ENCODE peak calls at places on chromosomes 11 and 22, in nine cellular contexts. One of them, this sample, is unnamed.

GRCh38 chr11:117319214-117319840 is 3.3 kb upstream of the BACE1 start:
- DNase-seq in fibroblast of lung: peak; percentile 53
- DNase-seq in IMR-90: peak; percentile 35
- DNase-seq in pancreas: no peak
- DNase-seq in tibial artery: no peak
- DNase-seq in endothelial cell of umbilical vein: peak; percentile 75
- DNase-seq in lower lobe of right lung: no peak
- DNase-seq in heart left ventricle: no peak
- DNase-seq in psoas muscle: no peak
- DNase-seq in this sample: peak; percentile 56

GRCh38 chr22:42745118-42745517 is 24.4 kb upstream of the A4GALT start:
- DNase-seq in endothelial cell of umbilical vein: peak; percentile 40
- DNase-seq in heart left ventricle: no peak
- DNase-seq in pancreas: no peak
- DNase-seq in psoas muscle: no peak
- DNase-seq in tibial artery: no peak
- DNase-seq in fibroblast of lung: peak; percentile 43
- DNase-seq in lower lobe of right lung: no peak
- DNase-seq in IMR-90: peak; percentile 75
- DNase-seq in this sample: peak; percentile 44

GRCh38 chr11:76184551-76184993 is 21.7 kb downstream of the WNT11 start:
- DNase-seq in pancreas: no peak
- DNase-seq in fibroblast of lung: no peak
- DNase-seq in psoas muscle: no peak
- DNase-seq in heart left ventricle: no peak
- DNase-seq in lower lobe of right lung: no peak
- DNase-seq in tibial artery: no peak
- DNase-seq in IMR-90: peak; percentile 15
- DNase-seq in endothelial cell of umbilical vein: no peak
- DNase-seq in this sample: no peak

GRCh38 chr11:14499178-14499559 is 442 bp downstream of the COPB1 start:
- DNase-seq in heart left ventricle: peak; percentile 36
- DNase-seq in fibroblast of lung: peak; percentile 21
- DNase-seq in psoas muscle: no peak
- DNase-seq in IMR-90: peak; percentile 10
- DNase-seq in pancreas: no peak
- DNase-seq in tibial artery: peak; percentile 28
- DNase-seq in lower lobe of right lung: peak; percentile 55
- DNase-seq in endothelial cell of umbilical vein: peak; percentile 32
- DNase-seq in this sample: no peak

GRCh38 chr11:529740-530411 is 5.5 kb downstream of the HRAS start:
- DNase-seq in heart left ventricle: no peak
- DNase-seq in IMR-90: no peak
- DNase-seq in psoas muscle: no peak
- DNase-seq in fibroblast of lung: no peak
- DNase-seq in pancreas: peak; percentile 71
- DNase-seq in lower lobe of right lung: no peak
- DNase-seq in endothelial cell of umbilical vein: no peak
- DNase-seq in tibial artery: no peak
- DNase-seq in this sample: no peak

GRCh38 chr11:33445761-33446161 is 188.6 kb downstream of the HIPK3 start:
- DNase-seq in heart left ventricle: no peak
- DNase-seq in IMR-90: peak; percentile 70
- DNase-seq in lower lobe of right lung: no peak
- DNase-seq in psoas muscle: no peak
- DNase-seq in fibroblast of lung: no peak
- DNase-seq in tibial artery: no peak
- DNase-seq in endothelial cell of umbilical vein: no peak
- DNase-seq in pancreas: no peak
- DNase-seq in this sample: peak; percentile 31

GRCh38 chr22:19871845-19872778 is 17.4 kb upstream of the GNB1L start:
- DNase-seq in heart left ventricle: no peak
- DNase-seq in lower lobe of right lung: peak; percentile 41
- DNase-seq in endothelial cell of umbilical vein: no peak
- DNase-seq in pancreas: peak; percentile 66
- DNase-seq in IMR-90: no peak
- DNase-seq in tibial artery: peak; percentile 19
- DNase-seq in fibroblast of lung: no peak
- DNase-seq in psoas muscle: no peak
- DNase-seq in this sample: no peak

GRCh38 chr11:43644626-43645299 is 35.8 kb upstream of the HSD17B12 start:
- DNase-seq in pancreas: no peak
- DNase-seq in heart left ventricle: no peak
- DNase-seq in fibroblast of lung: peak; percentile 61
- DNase-seq in endothelial cell of umbilical vein: no peak
- DNase-seq in tibial artery: no peak
- DNase-seq in psoas muscle: no peak
- DNase-seq in IMR-90: peak; percentile 3
- DNase-seq in lower lobe of right lung: no peak
- DNase-seq in this sample: no peak

GRCh38 chr11:104549019-104549418 is 349.2 kb downstream of the CASP12 start:
- DNase-seq in endothelial cell of umbilical vein: no peak
- DNase-seq in tibial artery: no peak
- DNase-seq in heart left ventricle: no peak
- DNase-seq in fibroblast of lung: no peak
- DNase-seq in lower lobe of right lung: no peak
- DNase-seq in psoas muscle: no peak
- DNase-seq in pancreas: no peak
- DNase-seq in IMR-90: no peak
- DNase-seq in this sample: no peak

GRCh38 chr11:78633516-78634310 is 59.0 kb upstream of the NARS2 start:
- DNase-seq in tibial artery: no peak
- DNase-seq in IMR-90: no peak
- DNase-seq in lower lobe of right lung: no peak
- DNase-seq in fibroblast of lung: no peak
- DNase-seq in heart left ventricle: no peak
- DNase-seq in psoas muscle: no peak
- DNase-seq in pancreas: no peak
- DNase-seq in endothelial cell of umbilical vein: no peak
- DNase-seq in this sample: no peak

GRCh38 chr22:17985606-17986005 is 38.8 kb downstream of the MICAL3 start:
- DNase-seq in lower lobe of right lung: no peak
- DNase-seq in endothelial cell of umbilical vein: no peak
- DNase-seq in pancreas: no peak
- DNase-seq in tibial artery: no peak
- DNase-seq in psoas muscle: no peak
- DNase-seq in fibroblast of lung: no peak
- DNase-seq in heart left ventricle: no peak
- DNase-seq in IMR-90: no peak
- DNase-seq in this sample: no peak

GRCh38 chr22:17994424-17995108 is 29.8 kb downstream of the MICAL3 start:
- DNase-seq in fibroblast of lung: no peak
- DNase-seq in tibial artery: no peak
- DNase-seq in IMR-90: no peak
- DNase-seq in pancreas: peak; percentile 27
- DNase-seq in endothelial cell of umbilical vein: no peak
- DNase-seq in psoas muscle: no peak
- DNase-seq in heart left ventricle: no peak
- DNase-seq in lower lobe of right lung: no peak
- DNase-seq in this sample: no peak

GRCh38 chr22:17990942-17991341 is 33.4 kb downstream of the MICAL3 start:
- DNase-seq in psoas muscle: no peak
- DNase-seq in IMR-90: no peak
- DNase-seq in pancreas: no peak
- DNase-seq in tibial artery: no peak
- DNase-seq in endothelial cell of umbilical vein: no peak
- DNase-seq in lower lobe of right lung: no peak
- DNase-seq in heart left ventricle: no peak
- DNase-seq in fibroblast of lung: no peak
- DNase-seq in this sample: no peak

GRCh38 chr22:17988800-17989513 is 35.4 kb downstream of the MICAL3 start:
- DNase-seq in lower lobe of right lung: no peak
- DNase-seq in tibial artery: no peak
- DNase-seq in fibroblast of lung: no peak
- DNase-seq in IMR-90: no peak
- DNase-seq in heart left ventricle: no peak
- DNase-seq in pancreas: no peak
- DNase-seq in psoas muscle: no peak
- DNase-seq in endothelial cell of umbilical vein: no peak
- DNase-seq in this sample: no peak

GRCh38 chr22:17990167-17990566 is 34.2 kb downstream of the MICAL3 start:
- DNase-seq in tibial artery: no peak
- DNase-seq in endothelial cell of umbilical vein: no peak
- DNase-seq in pancreas: no peak
- DNase-seq in lower lobe of right lung: no peak
- DNase-seq in fibroblast of lung: no peak
- DNase-seq in IMR-90: no peak
- DNase-seq in psoas muscle: no peak
- DNase-seq in heart left ventricle: no peak
- DNase-seq in this sample: peak; percentile 29
- TF ChIP-seq CTCF in tibial artery: no peak
- TF ChIP-seq CTCF in endothelial cell of umbilical vein: no peak
- TF ChIP-seq CTCF in pancreas: no peak
- TF ChIP-seq CTCF in lower lobe of right lung: no peak
- TF ChIP-seq CTCF in fibroblast of lung: no peak
- TF ChIP-seq CTCF in IMR-90: no peak
- TF ChIP-seq CTCF in psoas muscle: no peak
- TF ChIP-seq CTCF in heart left ventricle: no peak
- TF ChIP-seq CTCF in this sample: no peak

DNA sequence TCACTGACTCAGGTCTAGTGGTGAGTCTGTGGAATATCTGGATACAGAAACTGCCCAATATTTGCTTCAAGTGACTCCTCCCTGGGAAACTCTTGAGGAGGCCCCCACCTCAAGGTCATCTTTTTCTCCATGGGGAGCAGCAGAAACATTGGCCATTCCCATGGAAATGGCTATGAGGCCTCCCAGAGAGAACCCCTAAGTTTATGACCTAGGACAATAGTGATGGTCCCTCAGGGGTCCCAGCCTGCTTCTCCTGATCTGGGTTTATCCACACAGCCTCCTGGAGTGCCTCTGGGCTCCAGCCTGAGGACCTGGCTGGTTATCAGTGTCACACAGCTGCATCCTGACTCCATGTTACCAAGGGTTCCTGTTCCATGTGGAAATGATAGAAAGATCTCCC is 131.2 kb downstream of the ZNF280B start:
- DNase-seq in tibial artery: no peak
- DNase-seq in psoas muscle: no peak
- DNase-seq in lower lobe of right lung: no peak
- DNase-seq in heart left ventricle: no peak
- DNase-seq in fibroblast of lung: no peak
- DNase-seq in pancreas: no peak
- DNase-seq in IMR-90: no peak
- DNase-seq in endothelial cell of umbilical vein: no peak
- DNase-seq in this sample: no peak
- H3K27me3 ChIP-seq in tibial artery: no peaks in the 10 kb centered on the region
- H3K27me3 ChIP-seq in psoas muscle: peaks cover 3% of the 10 kb centered on the region
- H3K27me3 ChIP-seq in lower lobe of right lung: peaks cover 23% of the 10 kb centered on the region
- H3K27me3 ChIP-seq in heart left ventricle: peaks cover 4% of the 10 kb centered on the region
- H3K27me3 ChIP-seq in fibroblast of lung: peaks cover 4% of the 10 kb centered on the region
- H3K27me3 ChIP-seq in pancreas: no peaks in the 10 kb centered on the region
- H3K27me3 ChIP-seq in IMR-90: peaks cover 9% of the 10 kb centered on the region
- H3K27me3 ChIP-seq in endothelial cell of umbilical vein: peaks cover 3% of the 10 kb centered on the region
- H3K27me3 ChIP-seq in this sample: peaks cover 2% of the 10 kb centered on the region

GRCh38 chr11:22763166-22763565 is 66.4 kb downstream of the SVIP start:
- DNase-seq in tibial artery: no peak
- DNase-seq in IMR-90: no peak
- DNase-seq in endothelial cell of umbilical vein: no peak
- DNase-seq in heart left ventricle: no peak
- DNase-seq in pancreas: no peak
- DNase-seq in psoas muscle: no peak
- DNase-seq in fibroblast of lung: no peak
- DNase-seq in lower lobe of right lung: no peak
- DNase-seq in this sample: no peak

GRCh38 chr11:22774716-22775115 is 54.9 kb downstream of the SVIP start:
- DNase-seq in endothelial cell of umbilical vein: no peak
- DNase-seq in heart left ventricle: no peak
- DNase-seq in fibroblast of lung: no peak
- DNase-seq in psoas muscle: no peak
- DNase-seq in pancreas: no peak
- DNase-seq in tibial artery: no peak
- DNase-seq in lower lobe of right lung: no peak
- DNase-seq in IMR-90: no peak
- DNase-seq in this sample: no peak

GRCh38 chr11:22768281-22768680 is 61.3 kb downstream of the SVIP start:
- DNase-seq in endothelial cell of umbilical vein: no peak
- DNase-seq in heart left ventricle: no peak
- DNase-seq in psoas muscle: no peak
- DNase-seq in tibial artery: no peak
- DNase-seq in lower lobe of right lung: no peak
- DNase-seq in IMR-90: no peak
- DNase-seq in fibroblast of lung: no peak
- DNase-seq in pancreas: no peak
- DNase-seq in this sample: no peak

GRCh38 chr11:22764732-22765131 is 64.9 kb downstream of the SVIP start:
- DNase-seq in fibroblast of lung: no peak
- DNase-seq in pancreas: no peak
- DNase-seq in tibial artery: no peak
- DNase-seq in lower lobe of right lung: no peak
- DNase-seq in IMR-90: no peak
- DNase-seq in endothelial cell of umbilical vein: no peak
- DNase-seq in heart left ventricle: no peak
- DNase-seq in psoas muscle: no peak
- DNase-seq in this sample: no peak

GRCh38 chr11:22769081-22769480 is 60.5 kb downstream of the SVIP start:
- DNase-seq in fibroblast of lung: no peak
- DNase-seq in pancreas: no peak
- DNase-seq in endothelial cell of umbilical vein: no peak
- DNase-seq in IMR-90: no peak
- DNase-seq in psoas muscle: no peak
- DNase-seq in lower lobe of right lung: no peak
- DNase-seq in tibial artery: no peak
- DNase-seq in heart left ventricle: no peak
- DNase-seq in this sample: no peak
- H3K36me3 ChIP-seq in fibroblast of lung: no peaks in the 10 kb centered on the region
- H3K36me3 ChIP-seq in pancreas: no peaks in the 10 kb centered on the region
- H3K36me3 ChIP-seq in endothelial cell of umbilical vein: no peaks in the 10 kb centered on the region
- H3K36me3 ChIP-seq in IMR-90: no peaks in the 10 kb centered on the region
- H3K36me3 ChIP-seq in psoas muscle: no peaks in the 10 kb centered on the region
- H3K36me3 ChIP-seq in lower lobe of right lung: no peaks in the 10 kb centered on the region
- H3K36me3 ChIP-seq in tibial artery: no peaks in the 10 kb centered on the region
- H3K36me3 ChIP-seq in heart left ventricle: no peaks in the 10 kb centered on the region
- H3K36me3 ChIP-seq in this sample: no peaks in the 10 kb centered on the region

DNA sequence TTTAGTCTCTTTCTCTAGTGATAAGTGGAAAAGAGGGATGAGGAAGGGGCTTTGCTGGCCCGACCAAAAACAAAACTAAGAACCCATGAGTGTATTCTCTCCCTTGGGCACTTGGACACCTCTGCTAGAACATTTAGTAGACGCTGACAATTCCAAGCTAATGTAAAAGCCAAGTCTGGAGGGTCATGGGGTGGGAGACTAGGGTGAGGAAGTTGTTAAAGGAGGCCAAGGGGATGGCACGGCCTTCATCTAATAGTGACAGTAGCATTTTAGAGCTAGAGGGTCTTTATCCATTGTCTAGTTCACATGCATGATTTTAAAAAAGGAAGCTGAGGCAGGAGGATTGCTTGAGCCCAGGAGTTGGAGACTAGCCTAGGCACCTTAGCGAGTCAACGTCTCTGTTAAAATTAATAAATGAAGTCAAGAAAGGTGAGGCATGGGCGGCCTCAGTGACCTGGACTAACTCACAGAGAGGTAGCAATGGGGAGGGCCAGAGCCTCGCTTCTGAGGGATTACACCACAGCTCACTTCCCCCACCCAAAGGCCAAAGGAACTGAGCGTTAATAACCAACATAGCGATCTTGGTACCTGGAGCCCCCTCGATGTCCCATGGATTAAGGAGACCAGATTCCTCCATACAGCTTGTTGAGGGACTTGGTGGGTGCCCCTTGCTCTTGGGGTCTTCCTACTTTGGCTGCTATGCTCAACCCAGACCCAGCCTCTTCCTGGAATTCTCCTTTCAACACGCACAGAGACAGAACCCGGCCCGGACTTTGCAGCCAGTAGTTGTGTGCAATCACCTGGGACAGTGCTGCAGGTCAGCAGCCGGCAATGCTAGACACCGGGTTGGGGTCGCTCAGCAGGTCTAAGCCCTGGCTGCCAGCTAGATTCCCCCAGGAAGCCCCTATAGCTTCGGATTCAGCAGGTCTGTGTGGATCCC is 70.4 kb downstream of the BCR start:
- DNase-seq in tibial artery: no peak
- DNase-seq in pancreas: no peak
- DNase-seq in heart left ventricle: no peak
- DNase-seq in fibroblast of lung: no peak
- DNase-seq in lower lobe of right lung: no peak
- DNase-seq in psoas muscle: no peak
- DNase-seq in endothelial cell of umbilical vein: no peak
- DNase-seq in IMR-90: no peak
- DNase-seq in this sample: no peak
- TF ChIP-seq CTCF in tibial artery: no peak
- TF ChIP-seq CTCF in pancreas: no peak
- TF ChIP-seq CTCF in heart left ventricle: no peak
- TF ChIP-seq CTCF in fibroblast of lung: no peak
- TF ChIP-seq CTCF in lower lobe of right lung: no peak
- TF ChIP-seq CTCF in psoas muscle: no peak
- TF ChIP-seq CTCF in endothelial cell of umbilical vein: no peak
- TF ChIP-seq CTCF in IMR-90: no peak
- TF ChIP-seq CTCF in this sample: no peak

This sample was measured in brain microvascular endothelial cell.